ENCODE peak calls at places on chromosomes 12 and 14, in seven cellular contexts. W is SW 1271, X is NCI-H1436, H is NCI-H460, B is memory B cell, E is fibroblast of the conjunctiva, U is GM03348. C is an unnamed sample.

GRCh38 chr12:27940756-27941402 is 31.7 kb downstream of the PTHLH start:
- DNase-seq in U (peak), E (peak), X (peak), B (peak), W (peak), H (peak), C (peak)

GRCh38 chr14:64707661-64708060 is 3.4 kb downstream of the PLEKHG3 start:
- DNase-seq in U (peak), H (peak), E (peak), B (no peak), X (no peak), W (no peak), C (no peak)

GRCh38 chr12:51622564-51622963 is 31.5 kb downstream of the SCN8A start:
- DNase-seq in B (no peak), H (no peak), U (peak), W (no peak), X (no peak), E (no peak), C (no peak)

GRCh38 chr12:87491089-87491488 is 538.1 kb downstream of the C12orf50 start:
- DNase-seq in B (no peak), W (no peak), E (no peak), U (no peak), X (no peak), H (no peak), C (no peak)

GRCh38 chr12:94922561-94922960 is 80.9 kb downstream of the NDUFA12 start:
- DNase-seq in B (no peak), E (no peak), X (no peak), U (no peak), W (no peak), H (no peak), C (peak)

GRCh38 chr12:6285063-6285477 is 25.4 kb upstream of the PLEKHG6 start:
- DNase-seq in X (peak), B (peak), H (peak), E (peak), W (peak), U (peak), C (peak)

GRCh38 chr12:11431486-11431885 is 36.1 kb upstream of the PRB2 start:
- DNase-seq in U (no peak), H (no peak), E (no peak), W (no peak), X (no peak), B (no peak), C (no peak)

GRCh38 chr12:91993287-91994028 is 152.2 kb downstream of the BTG1 start:
- DNase-seq in B (no peak), W (no peak), H (no peak), X (no peak), E (no peak), U (no peak), C (no peak)

C was measured in NT2/D1.